ENCODE peak calls at places on chromosome 15, in eight cellular contexts. G, B, O, Y, E, Q, S and C are unnamed samples.
A peak's percentile ranks its signal among the peaks of the same experiment; 100 is the strongest.

GRCh38 chr15:71775857-71776256 is 34.5 kb upstream of the NR2E3 start:
- DNase-seq in Y (no peak), O (no peak), E (no peak), Q (no peak), G (no peak), B (no peak), S (no peak), C (no peak)

GRCh38 chr15:48647963-48648362 is 2.5 kb upstream of the FBN1 start:
- DNase-seq in B (no peak), Y (no peak), O (no peak), S (peak; percentile 28), G (no peak), Q (no peak), E (peak; percentile 49), C (no peak)

GRCh38 chr15:100570282-100570681 is 31.7 kb downstream of the LINS1 start:
- DNase-seq in S (no peak), O (no peak), B (no peak), Q (no peak), E (no peak), Y (no peak), G (no peak), C (no peak)

GRCh38 chr15:86829251-86829650 is 749.6 kb downstream of the AGBL1 start:
- DNase-seq in S (no peak), B (no peak), O (no peak), G (no peak), Y (no peak), E (no peak), Q (no peak), C (no peak)

GRCh38 chr15:57563416-57563815 is 28.3 kb upstream of the MYZAP start:
- DNase-seq in Q (no peak), Y (no peak), S (no peak), B (no peak), G (no peak), O (no peak), E (no peak), C (no peak)

GRCh38 chr15:69749797-69750196 is 297.2 kb downstream of the RPLP1 start:
- DNase-seq in S (peak; percentile 40), B (no peak), E (peak; percentile 17), G (no peak), O (no peak), Y (peak; percentile 17), Q (no peak), C (no peak)

GRCh38 chr15:50549326-50549725 is 2.9 kb upstream of the USP50 start:
- DNase-seq in O (no peak), S (no peak), Q (no peak), E (no peak), B (no peak), G (no peak), Y (no peak), C (no peak)

GRCh38 chr15:77393471-77393840 is 26.4 kb downstream of the PEAK1 start:
- DNase-seq in B (no peak), O (no peak), G (no peak), Q (no peak), S (no peak), E (peak; percentile 49), Y (no peak), C (no peak)

GRCh38 chr15:80778964-80779657 is at the start of gene CEMIP:
- DNase-seq in E (peak; percentile 66), Q (peak; percentile 68), Y (peak; percentile 73), O (peak; percentile 75), S (peak; percentile 77), B (peak; percentile 30), G (peak; percentile 77), C (peak; percentile 74)

GRCh38 chr15:33639968-33640367 is 328.3 kb upstream of the CHRM5 start:
- DNase-seq in S (no peak), O (no peak), B (no peak), Y (no peak), Q (no peak), E (no peak), G (no peak), C (no peak)

GRCh38 chr15:101156509-101157159 is 95.2 kb downstream of the CHSY1 start:
- DNase-seq in E (no peak), Y (no peak), B (no peak), O (no peak), G (no peak), Q (no peak), S (no peak), C (no peak)

GRCh38 chr15:77649610-77650009 is 16.9 kb upstream of the LINGO1 start:
- DNase-seq in B (no peak), O (no peak), Y (no peak), E (no peak), S (no peak), G (no peak), Q (no peak), C (no peak)

GRCh38 chr15:81037952-81038743 is 37.4 kb downstream of the TLNRD1 start:
- DNase-seq in Q (no peak), G (no peak), E (no peak), S (no peak), Y (no peak), B (no peak), O (no peak), C (no peak)

GRCh38 chr15:71705151-71705550 is 105.2 kb upstream of the NR2E3 start:
- DNase-seq in Y (no peak), S (no peak), O (no peak), G (no peak), B (no peak), Q (no peak), E (no peak), C (no peak)

GRCh38 chr15:58240191-58240932 is 102.2 kb downstream of the AQP9 start:
- DNase-seq in E (no peak), Y (no peak), B (no peak), O (no peak), S (no peak), G (no peak), Q (no peak), C (no peak)

GRCh38 chr15:101505610-101506337 is 16.3 kb upstream of the PCSK6 start:
- DNase-seq in G (no peak), B (no peak), E (no peak), O (no peak), Q (no peak), Y (no peak), S (no peak), C (no peak)

GRCh38 chr15:29636921-29637320 is 185.3 kb downstream of the TJP1 start:
- DNase-seq in G (no peak), E (no peak), Y (no peak), O (no peak), Q (no peak), S (no peak), B (no peak), C (no peak)

GRCh38 chr15:68154923-68155559 is 50.1 kb downstream of the CALML4 start:
- DNase-seq in S (peak; percentile 71), E (peak; percentile 82), Q (peak; percentile 41), B (no peak), Y (peak; percentile 61), O (peak; percentile 64), G (no peak), C (no peak)

DNA sequence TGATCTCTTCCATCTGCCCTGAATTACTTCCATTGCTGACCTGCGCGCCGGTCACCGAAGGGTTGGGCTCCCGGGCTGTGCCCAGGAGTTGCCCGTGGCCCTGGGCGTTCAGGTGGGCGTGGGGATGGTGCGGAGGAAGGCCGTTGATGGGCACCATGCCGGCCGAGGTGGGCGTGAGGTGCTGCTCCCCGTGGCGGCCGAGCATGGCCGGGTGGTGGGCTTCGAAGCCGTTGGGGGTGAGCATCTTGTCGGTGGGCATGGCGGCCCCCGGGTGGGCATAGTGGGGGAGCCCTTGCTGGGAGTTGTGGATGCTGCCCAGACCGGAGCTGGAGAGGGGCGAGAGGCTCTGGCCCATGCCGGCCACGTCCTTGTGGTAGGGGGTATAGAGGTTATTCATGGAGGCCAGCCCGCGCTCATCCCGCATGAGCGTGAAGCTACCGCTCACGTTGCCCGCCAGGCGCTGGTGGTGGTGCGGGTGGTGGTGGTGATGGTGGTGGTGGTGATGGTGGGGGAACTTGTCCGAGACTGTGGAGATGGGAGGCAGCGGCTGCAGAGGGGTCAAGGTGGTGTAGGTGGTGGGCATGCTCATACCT is 1.0 kb downstream of the ONECUT1 start:
- DNase-seq in B (no peak), Y (no peak), S (no peak), G (no peak), Q (no peak), E (no peak), O (no peak), C (no peak)
- TF ChIP-seq CTCF in B (no peak), Y (no peak), S (no peak), G (no peak), Q (no peak), E (no peak), O (no peak), C (no peak)

DNA sequence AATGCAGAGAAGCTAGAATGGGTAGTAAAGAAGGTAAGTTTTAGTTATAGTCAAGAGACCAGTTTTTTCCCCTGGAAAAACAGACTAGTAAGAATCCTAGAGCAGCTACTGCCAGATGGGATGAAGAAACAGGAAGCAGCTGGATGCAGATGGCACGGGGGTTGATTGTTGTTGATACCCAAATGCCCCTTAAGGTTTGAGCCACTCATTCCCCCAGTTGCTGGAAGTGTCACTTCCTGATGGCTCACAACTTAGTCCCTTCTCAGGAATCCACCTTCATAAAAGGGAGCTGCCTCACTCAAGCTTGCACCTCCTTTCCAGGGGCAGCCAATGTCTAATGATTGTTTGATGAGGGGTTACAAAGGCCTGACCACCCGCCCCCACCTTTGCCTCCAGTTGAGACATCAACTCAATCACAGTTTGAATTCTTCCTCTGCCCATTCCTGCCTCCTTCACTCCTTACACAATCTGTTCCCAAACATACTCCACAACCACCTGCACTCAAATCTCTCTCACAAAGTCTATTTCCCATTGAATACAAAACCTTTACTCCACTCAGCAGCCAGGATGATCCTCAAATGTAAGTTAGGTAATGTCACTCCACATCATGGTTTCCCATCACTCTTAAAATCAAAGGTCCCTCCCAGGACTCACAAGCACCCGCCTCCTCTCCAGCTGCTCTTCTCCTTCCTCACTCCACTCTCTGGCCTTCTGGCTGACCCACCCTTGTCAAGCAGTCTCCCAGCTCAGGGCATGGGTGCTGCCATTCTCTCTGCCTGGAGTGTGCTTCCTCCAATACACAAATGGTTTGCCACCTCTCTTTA is 450.1 kb upstream of the THBS1 start:
- DNase-seq in Q (no peak), E (no peak), S (peak; percentile 64), O (no peak), G (no peak), B (no peak), Y (no peak), C (no peak)
- H3K4me1 ChIP-seq in Q (no peaks in the 10 kb centered on the region), E (peaks cover 57% of the 10 kb centered on the region), S (peaks cover 82% of the 10 kb centered on the region), O (peaks cover 31% of the 10 kb centered on the region), G (peaks cover 18% of the 10 kb centered on the region), B (no peaks in the 10 kb centered on the region), Y (peaks cover 3% of the 10 kb centered on the region), C (peaks cover 17% of the 10 kb centered on the region)

GRCh38 chr15:82543155-82543554 is 2.9 kb upstream of the RPS17 start:
- DNase-seq in E (peak; percentile 87), Q (no peak), Y (peak; percentile 59), B (no peak), G (no peak), S (no peak), O (no peak), C (peak; percentile 58)
- H3K27ac ChIP-seq in E (no peak overlapping the region), Q (no peak overlapping the region), Y (no peak overlapping the region), B (no peak overlapping the region), G (no peak overlapping the region), S (no peak overlapping the region), O (no peak overlapping the region), C (no peak overlapping the region)

DNA sequence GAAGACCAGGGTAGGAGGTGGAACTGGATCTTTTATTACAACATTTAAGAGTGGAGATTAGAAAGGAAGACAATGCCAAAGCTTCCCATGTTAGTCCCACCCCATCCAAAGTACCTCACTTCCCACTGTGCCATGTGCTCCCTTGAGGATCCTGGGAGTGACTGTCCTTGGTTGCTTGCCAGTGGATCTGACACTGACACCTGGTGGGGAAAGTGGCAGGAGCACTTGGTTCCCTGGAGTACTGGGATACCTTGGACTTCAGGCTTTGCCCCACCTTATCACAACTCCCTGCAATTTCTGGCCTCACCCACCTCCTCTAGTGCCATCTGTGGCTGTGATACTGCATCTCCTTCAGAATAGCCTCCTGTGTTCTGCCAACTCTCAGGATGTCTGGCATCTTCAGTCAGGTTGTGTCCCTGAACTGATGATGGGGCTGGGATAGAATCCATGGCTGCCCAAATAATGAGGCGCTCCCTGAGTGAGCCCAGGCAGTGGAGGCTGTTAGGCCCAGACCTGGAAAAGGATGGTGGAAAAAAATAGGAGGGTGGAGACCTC is 1.3 kb downstream of the ELL3 start:
- DNase-seq in S (peak; percentile 95), G (no peak), Y (no peak), O (peak; percentile 68), B (no peak), Q (no peak), E (peak; percentile 30), C (no peak)
- TF ChIP-seq CTCF in S (peak; percentile 81), G (no peak), Y (peak; percentile 17), O (peak; percentile 24), B (no peak), Q (no peak), E (peak; percentile 21), C (no peak)